ENCODE peak calls at places on chromosome 9, in seven cellular contexts. E is left ventricle myocardium inferior; Z is CD8-positive, alpha-beta T cell; P is tibial nerve; V is RWPE1; S is neuronal stem cell; N is HCT116. X is an unnamed sample.
A peak's percentile ranks its signal among the peaks of the same experiment; 100 is the strongest.

GRCh38 chr9:70940605-70941004 is 180.8 kb downstream of the TRPM3 start:
- DNase-seq in E (no peak), Z (no peak), P (no peak), V (no peak), S (no peak), N (no peak), X (no peak)

GRCh38 chr9:113998529-113999255 is 79.4 kb downstream of the AMBP start:
- DNase-seq in E (no peak), Z (peak; percentile 4), P (no peak), V (peak; percentile 40), S (no peak), N (no peak), X (no peak)

GRCh38 chr9:12916037-12916436 is 141.2 kb downstream of the LURAP1L start:
- DNase-seq in E (no peak), Z (no peak), P (no peak), V (no peak), S (peak; percentile 68), N (peak; percentile 18), X (no peak)

GRCh38 chr9:5879419-5880181 is 11.1 kb upstream of the MLANA start:
- DNase-seq in E (no peak), Z (no peak), P (no peak), V (peak; percentile 75), S (no peak), N (peak; percentile 88), X (no peak)

GRCh38 chr9:73269430-73270101 is 117.9 kb downstream of the ANXA1 start:
- DNase-seq in E (no peak), Z (no peak), P (no peak), V (no peak), S (no peak), N (peak; percentile 6), X (no peak)

GRCh38 chr9:93129691-93130500 is 4.2 kb downstream of the NINJ1 start:
- DNase-seq in E (peak; percentile 75), Z (no peak), P (no peak), V (no peak), S (no peak), N (no peak), X (peak; percentile 72)

GRCh38 chr9:70479880-70480291 is 65.4 kb upstream of the KLF9 start:
- DNase-seq in E (no peak), Z (no peak), P (no peak), V (peak; percentile 50), S (no peak), N (no peak), X (no peak)

GRCh38 chr9:124214116-124214515 is 43.6 kb upstream of the NEK6 start:
- DNase-seq in E (no peak), Z (no peak), P (no peak), V (no peak), S (no peak), N (no peak), X (peak; percentile 39)

GRCh38 chr9:27377147-27377807 is 80.3 kb upstream of the EQTN start:
- DNase-seq in E (no peak), Z (no peak), P (no peak), V (peak; percentile 68), S (no peak), N (no peak), X (no peak)

GRCh38 chr9:17881371-17881770 is 302.5 kb downstream of the SH3GL2 start:
- DNase-seq in E (no peak), Z (no peak), P (no peak), V (no peak), S (no peak), N (no peak), X (no peak)

GRCh38 chr9:121935744-121936143 is 157.4 kb downstream of the TTLL11 start:
- DNase-seq in E (no peak), Z (no peak), P (no peak), V (no peak), S (no peak), N (no peak), X (no peak)

GRCh38 chr9:37540634-37541033 is 35.5 kb downstream of the FBXO10 start:
- DNase-seq in E (peak; percentile 47), Z (no peak), P (no peak), V (no peak), S (no peak), N (no peak), X (no peak)

GRCh38 chr9:121053544-121053943 is 3.5 kb upstream of the C5 start:
- DNase-seq in E (no peak), Z (no peak), P (no peak), V (no peak), S (no peak), N (no peak), X (no peak)

GRCh38 chr9:38126730-38127129 is 57.7 kb upstream of the SHB start:
- DNase-seq in E (no peak), Z (no peak), P (no peak), V (no peak), S (no peak), N (no peak), X (no peak)

GRCh38 chr9:83336696-83337095 is 201.5 kb downstream of the FRMD3 start:
- DNase-seq in E (no peak), Z (no peak), P (no peak), V (no peak), S (no peak), N (no peak), X (no peak)

GRCh38 chr9:92377904-92378303 is 26.5 kb downstream of the OGN start:
- DNase-seq in E (no peak), Z (no peak), P (no peak), V (no peak), S (no peak), N (no peak), X (no peak)

GRCh38 chr9:128683340-128684064 is 5.5 kb upstream of the SET start:
- DNase-seq in E (peak; percentile 41), Z (peak; percentile 42), P (no peak), V (peak; percentile 90), S (peak; percentile 76), N (no peak), X (no peak)

GRCh38 chr9:29793970-29794369 is 2220.7 kb upstream of the C9orf72 start:
- DNase-seq in E (no peak), Z (no peak), P (no peak), V (no peak), S (no peak), N (no peak), X (no peak)

DNA sequence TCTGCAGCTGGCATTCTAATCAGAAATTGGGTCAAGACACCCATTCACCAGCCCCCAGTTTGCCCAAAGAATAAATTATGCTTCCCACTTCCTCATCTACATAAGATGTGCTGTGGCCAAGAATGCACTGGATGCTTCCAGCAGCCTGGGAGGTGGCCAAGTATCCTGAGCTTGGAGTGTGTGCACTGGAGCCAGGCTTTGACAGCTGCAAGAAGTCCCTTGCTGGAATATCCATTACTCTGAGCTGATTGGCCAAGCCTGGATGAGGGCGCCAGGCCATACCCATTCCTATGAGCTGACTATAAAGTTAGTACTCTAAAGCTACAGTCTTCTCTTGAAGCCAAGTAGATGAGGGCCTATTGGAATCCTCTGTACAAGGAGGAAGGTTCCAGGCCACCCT is 668.8 kb downstream of the ACTL7B start:
- DNase-seq in E (peak; percentile 71), Z (no peak), P (no peak), V (no peak), S (no peak), N (no peak), X (no peak)
- H3K27ac ChIP-seq in E (no peak overlapping the region), Z (no peak overlapping the region), P (no peak overlapping the region), V (no peak overlapping the region), S (no peak overlapping the region), N (no peak overlapping the region), X (no peak overlapping the region)

GRCh38 chr9:138003485-138004190 is 126.1 kb downstream of the CACNA1B start:
- DNase-seq in E (no peak), Z (no peak), P (no peak), V (no peak), S (no peak), N (no peak), X (no peak)
- H3K27ac ChIP-seq in E (no peak overlapping the region), Z (no peak overlapping the region), P (no peak overlapping the region), V (no peak overlapping the region), S (no peak overlapping the region), N (no peak overlapping the region), X (no peak overlapping the region)

GRCh38 chr9:138050472-138051330 is 173.1 kb downstream of the CACNA1B start:
- DNase-seq in E (no peak), Z (peak; percentile 5), P (no peak), V (no peak), S (no peak), N (no peak), X (no peak)
- H3K27ac ChIP-seq in E (no peak overlapping the region), Z (no peak overlapping the region), P (no peak overlapping the region), V (no peak overlapping the region), S (no peak overlapping the region), N (no peak overlapping the region), X (no peak overlapping the region)

DNA sequence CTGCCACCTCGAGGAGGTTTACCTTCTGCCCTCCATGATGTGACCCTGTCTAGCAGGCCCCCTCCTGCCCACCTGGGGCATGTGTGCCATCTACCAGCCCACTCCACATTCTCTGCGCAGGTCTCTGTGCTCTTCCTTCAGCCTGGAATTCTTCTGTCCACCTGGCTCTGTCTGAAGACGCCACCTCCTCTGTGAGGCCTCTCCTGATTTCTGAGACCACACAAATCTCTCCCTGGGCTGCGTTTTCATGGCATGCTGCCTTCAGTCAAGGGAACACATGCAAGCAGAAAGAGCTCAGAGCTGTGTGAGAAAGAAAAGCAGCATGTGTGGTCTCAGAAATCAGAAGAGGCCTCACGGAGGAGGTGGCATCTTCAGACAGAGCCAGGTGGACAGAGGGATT is 22.1 kb downstream of the FOXE1 start:
- DNase-seq in E (no peak), Z (no peak), P (no peak), V (no peak), S (no peak), N (no peak), X (no peak)
- H3K27ac ChIP-seq in E (no peak overlapping the region), Z (no peak overlapping the region), P (no peak overlapping the region), V (peak overlapping the region; percentile 60), S (no peak overlapping the region), N (no peak overlapping the region), X (no peak overlapping the region)

DNA sequence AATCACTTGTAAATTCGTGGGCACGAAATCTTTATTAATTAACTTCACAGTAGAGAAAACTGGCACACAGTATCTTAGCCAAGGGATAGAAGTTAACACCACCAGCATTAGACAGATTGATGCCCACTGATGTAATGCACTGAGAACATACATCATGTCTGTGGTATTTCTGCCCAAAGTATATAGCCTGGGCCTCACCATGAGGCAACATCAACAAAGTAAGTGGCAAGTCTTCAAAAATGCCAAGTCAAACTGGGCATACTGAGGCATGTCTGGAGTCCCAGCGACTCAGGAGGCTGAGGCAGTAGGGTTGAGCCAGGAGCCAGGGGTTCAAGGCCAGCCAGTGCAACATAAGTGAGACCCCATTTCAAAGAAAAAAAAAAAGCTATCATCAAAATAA is 79.5 kb downstream of the GLIS3 start:
- DNase-seq in E (no peak), Z (no peak), P (no peak), V (no peak), S (no peak), N (no peak), X (no peak)
- H3K27ac ChIP-seq in E (no peak overlapping the region), Z (no peak overlapping the region), P (no peak overlapping the region), V (no peak overlapping the region), S (no peak overlapping the region), N (no peak overlapping the region), X (no peak overlapping the region)

X was measured in tibial artery.